ENCODE peak calls at places on chromosomes 1 and 21, in four cellular contexts. One of them, this sample, is unnamed. For H3K36me3, the result is how much of the 10 kb centered on the place peaks cover.

GRCh38 chr1:39737546-39738169 is 1.0 kb upstream of the PPIE start:
- DNase-seq in ovary: no peak
- DNase-seq in uterus: no peak
- DNase-seq in esophagus squamous epithelium: no peak
- DNase-seq in this sample: no peak

GRCh38 chr21:25734654-25735220 is at the start of the genes ATP5PF and GABPA:
- DNase-seq in uterus: peak
- DNase-seq in esophagus squamous epithelium: peak
- DNase-seq in ovary: peak
- DNase-seq in this sample: peak

GRCh38 chr1:19812875-19813650 is 2.0 kb downstream of the RNF186 start:
- DNase-seq in esophagus squamous epithelium: no peak
- DNase-seq in ovary: no peak
- DNase-seq in uterus: peak
- DNase-seq in this sample: no peak

GRCh38 chr1:226578946-226579639 is 30.5 kb downstream of the STUM start:
- DNase-seq in ovary: no peak
- DNase-seq in uterus: no peak
- DNase-seq in esophagus squamous epithelium: no peak
- DNase-seq in this sample: no peak

GRCh38 chr1:36420409-36420808 is 22.7 kb upstream of the LSM10 start:
- DNase-seq in esophagus squamous epithelium: no peak
- DNase-seq in ovary: no peak
- DNase-seq in uterus: peak
- DNase-seq in this sample: peak

GRCh38 chr1:59375321-59376220 is 78.7 kb downstream of the FGGY start:
- DNase-seq in uterus: no peak
- DNase-seq in esophagus squamous epithelium: no peak
- DNase-seq in ovary: no peak
- DNase-seq in this sample: no peak

GRCh38 chr1:111499026-111499790 is 4.2 kb downstream of the ADORA3 start:
- DNase-seq in uterus: no peak
- DNase-seq in ovary: no peak
- DNase-seq in esophagus squamous epithelium: no peak
- DNase-seq in this sample: no peak

GRCh38 chr1:19044975-19045831 is 88.7 kb upstream of the IFFO2 start:
- DNase-seq in ovary: no peak
- DNase-seq in uterus: no peak
- DNase-seq in esophagus squamous epithelium: no peak
- DNase-seq in this sample: no peak

GRCh38 chr21:44684483-44684882 is 2.5 kb upstream of the KRTAP12-1 start:
- DNase-seq in ovary: no peak
- DNase-seq in esophagus squamous epithelium: no peak
- DNase-seq in uterus: no peak
- DNase-seq in this sample: no peak

GRCh38 chr1:51851882-51852396 is 26.6 kb downstream of the NRDC start:
- DNase-seq in uterus: no peak
- DNase-seq in ovary: no peak
- DNase-seq in esophagus squamous epithelium: no peak
- DNase-seq in this sample: no peak

GRCh38 chr1:200226969-200227303 is 182.9 kb downstream of the ZNF281 start:
- DNase-seq in ovary: no peak
- DNase-seq in uterus: no peak
- DNase-seq in esophagus squamous epithelium: no peak
- DNase-seq in this sample: no peak

GRCh38 chr1:192544983-192545393 is 30.6 kb upstream of the RGS1 start:
- DNase-seq in ovary: no peak
- DNase-seq in uterus: no peak
- DNase-seq in esophagus squamous epithelium: no peak
- DNase-seq in this sample: no peak

GRCh38 chr1:38266197-38266520 is 219.6 kb upstream of the POU3F1 start:
- DNase-seq in esophagus squamous epithelium: no peak
- DNase-seq in uterus: no peak
- DNase-seq in ovary: no peak
- DNase-seq in this sample: no peak

GRCh38 chr1:75328691-75329090 is 194.5 kb downstream of the LHX8 start:
- DNase-seq in esophagus squamous epithelium: no peak
- DNase-seq in ovary: no peak
- DNase-seq in uterus: no peak
- DNase-seq in this sample: no peak

GRCh38 chr1:47405697-47406096 is 10.4 kb upstream of the FOXE3 start:
- DNase-seq in ovary: no peak
- DNase-seq in esophagus squamous epithelium: no peak
- DNase-seq in uterus: no peak
- DNase-seq in this sample: peak

DNA sequence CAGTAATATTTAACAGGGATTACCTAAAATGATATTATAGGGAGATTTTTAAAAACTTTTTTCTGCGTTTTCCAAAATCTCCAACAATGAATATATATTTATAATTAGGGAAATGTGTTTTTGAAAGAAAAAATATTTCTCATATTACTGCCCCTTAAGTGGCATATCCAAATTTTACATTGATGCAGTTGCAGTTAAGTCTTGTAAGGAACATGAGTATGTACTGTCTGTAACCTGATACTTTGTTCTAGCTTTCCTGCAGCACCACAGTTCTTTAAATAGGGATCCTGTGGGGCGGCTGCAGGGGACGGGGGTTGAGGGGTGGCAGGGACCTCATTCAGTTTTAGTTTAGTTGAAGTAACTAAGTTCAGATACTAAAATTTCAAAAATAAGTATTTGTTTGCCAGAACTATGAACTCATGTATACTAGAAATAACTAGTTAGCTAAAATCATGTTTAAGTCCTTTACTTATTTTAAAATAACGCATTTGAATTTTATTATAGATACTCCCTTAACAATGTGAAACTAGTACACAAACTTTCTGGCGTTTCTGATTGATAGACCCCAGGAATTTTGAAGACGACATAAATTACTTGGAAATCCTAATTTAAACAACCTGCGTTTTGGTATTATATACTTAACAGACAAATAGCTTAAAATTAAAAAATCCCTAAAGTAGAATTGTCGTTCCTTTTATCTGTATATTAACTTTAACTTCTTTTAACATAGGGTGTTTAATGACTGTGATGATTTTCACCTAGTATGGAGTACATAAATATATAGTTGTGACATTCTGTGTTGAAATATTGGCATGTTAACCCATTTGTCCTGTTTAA is 639 bp upstream of the DNAJB4 start:
- DNase-seq in uterus: peak
- DNase-seq in esophagus squamous epithelium: no peak
- DNase-seq in ovary: peak
- DNase-seq in this sample: peak
- TF ChIP-seq POLR2A in uterus: no peak
- TF ChIP-seq POLR2A in esophagus squamous epithelium: no peak
- TF ChIP-seq POLR2A in ovary: no peak
- TF ChIP-seq POLR2A in this sample: no peak

GRCh38 chr1:79322511-79323027 is 316.0 kb upstream of the ADGRL4 start:
- DNase-seq in uterus: no peak
- DNase-seq in ovary: no peak
- DNase-seq in esophagus squamous epithelium: no peak
- DNase-seq in this sample: no peak

GRCh38 chr1:79325126-79325525 is 318.6 kb upstream of the ADGRL4 start:
- DNase-seq in uterus: no peak
- DNase-seq in ovary: no peak
- DNase-seq in esophagus squamous epithelium: no peak
- DNase-seq in this sample: no peak

GRCh38 chr1:79326875-79327274 is 320.3 kb upstream of the ADGRL4 start:
- DNase-seq in esophagus squamous epithelium: no peak
- DNase-seq in uterus: no peak
- DNase-seq in ovary: no peak
- DNase-seq in this sample: no peak

GRCh38 chr1:79325705-79326104 is 319.2 kb upstream of the ADGRL4 start:
- DNase-seq in ovary: no peak
- DNase-seq in esophagus squamous epithelium: no peak
- DNase-seq in uterus: no peak
- DNase-seq in this sample: no peak

DNA sequence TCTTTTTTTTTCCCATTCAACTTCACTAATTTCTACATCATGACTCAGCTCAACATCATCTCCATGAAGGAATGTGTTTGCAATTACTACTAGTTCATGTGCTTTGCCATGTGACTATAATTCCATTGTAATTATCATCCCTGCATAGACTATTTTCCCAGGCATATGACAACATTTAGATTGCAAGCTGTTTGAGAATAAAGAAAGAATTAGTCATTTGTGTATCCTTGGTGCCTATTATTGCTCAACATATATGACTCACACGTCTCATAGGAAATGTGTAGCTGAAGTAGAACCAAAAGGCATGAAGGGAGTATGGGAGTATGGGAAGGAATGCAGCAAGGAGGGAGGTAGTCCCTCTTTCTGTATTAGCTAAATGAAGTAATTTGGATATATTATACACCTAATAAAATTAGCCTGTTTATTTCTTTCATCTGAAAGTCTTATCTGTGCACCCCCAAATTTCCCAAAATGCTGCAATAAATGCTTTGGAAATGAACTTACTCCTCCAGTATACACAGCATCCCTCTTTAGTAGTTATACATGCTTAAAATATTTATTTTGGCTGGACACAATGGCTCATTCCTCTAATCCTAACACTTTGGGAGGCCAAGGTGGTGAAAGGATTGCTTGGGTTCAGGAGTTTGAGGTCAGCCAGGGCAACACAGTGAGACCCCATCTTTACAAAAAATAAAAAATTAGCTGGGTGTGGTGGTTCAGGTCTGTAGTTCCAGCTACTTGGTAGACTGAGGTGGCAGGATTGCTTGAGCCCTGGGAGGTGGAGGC is 316.9 kb upstream of the ADGRL4 start:
- DNase-seq in uterus: no peak
- DNase-seq in ovary: no peak
- DNase-seq in esophagus squamous epithelium: no peak
- DNase-seq in this sample: no peak
- H3K4me3 ChIP-seq in uterus: no peak
- H3K4me3 ChIP-seq in ovary: no peak
- H3K4me3 ChIP-seq in esophagus squamous epithelium: no peak
- H3K4me3 ChIP-seq in this sample: no peak

GRCh38 chr1:41013024-41013423 is 8.5 kb downstream of the SLFNL1 start:
- DNase-seq in uterus: no peak
- DNase-seq in esophagus squamous epithelium: no peak
- DNase-seq in ovary: no peak
- DNase-seq in this sample: no peak

GRCh38 chr1:41015894-41016470 is 5.5 kb downstream of the SLFNL1 start:
- DNase-seq in esophagus squamous epithelium: no peak
- DNase-seq in ovary: no peak
- DNase-seq in uterus: no peak
- DNase-seq in this sample: no peak

GRCh38 chr1:41015281-41015680 is 6.2 kb downstream of the SLFNL1 start:
- DNase-seq in uterus: no peak
- DNase-seq in esophagus squamous epithelium: no peak
- DNase-seq in ovary: no peak
- DNase-seq in this sample: no peak

GRCh38 chr1:41014871-41015270 is 6.7 kb downstream of the SLFNL1 start:
- DNase-seq in uterus: no peak
- DNase-seq in esophagus squamous epithelium: no peak
- DNase-seq in ovary: no peak
- DNase-seq in this sample: no peak

GRCh38 chr1:41013812-41014211 is 7.7 kb downstream of the SLFNL1 start:
- DNase-seq in uterus: no peak
- DNase-seq in esophagus squamous epithelium: no peak
- DNase-seq in ovary: no peak
- DNase-seq in this sample: no peak
- H3K36me3 ChIP-seq in uterus: under half
- H3K36me3 ChIP-seq in esophagus squamous epithelium: under half
- H3K36me3 ChIP-seq in ovary: under half
- H3K36me3 ChIP-seq in this sample: under half

GRCh38 chr1:66373072-66373685 is 160.8 kb upstream of the SGIP1 start:
- DNase-seq in ovary: no peak
- DNase-seq in esophagus squamous epithelium: no peak
- DNase-seq in uterus: no peak
- DNase-seq in this sample: no peak

GRCh38 chr1:66372522-66373071 is 161.4 kb upstream of the SGIP1 start:
- DNase-seq in uterus: no peak
- DNase-seq in esophagus squamous epithelium: no peak
- DNase-seq in ovary: no peak
- DNase-seq in this sample: no peak

GRCh38 chr1:66374148-66374547 is 159.8 kb upstream of the SGIP1 start:
- DNase-seq in esophagus squamous epithelium: no peak
- DNase-seq in uterus: no peak
- DNase-seq in ovary: no peak
- DNase-seq in this sample: no peak

GRCh38 chr1:66374561-66375111 is 159.3 kb upstream of the SGIP1 start:
- DNase-seq in ovary: no peak
- DNase-seq in uterus: no peak
- DNase-seq in esophagus squamous epithelium: no peak
- DNase-seq in this sample: no peak

GRCh38 chr1:66375125-66375524 is 158.8 kb upstream of the SGIP1 start:
- DNase-seq in uterus: no peak
- DNase-seq in ovary: no peak
- DNase-seq in esophagus squamous epithelium: no peak
- DNase-seq in this sample: no peak
- TF ChIP-seq POLR2A in uterus: no peak
- TF ChIP-seq POLR2A in ovary: no peak
- TF ChIP-seq POLR2A in esophagus squamous epithelium: no peak
- TF ChIP-seq POLR2A in this sample: no peak

GRCh38 chr1:66300986-66301451 is 232.9 kb upstream of the SGIP1 start:
- DNase-seq in ovary: no peak
- DNase-seq in uterus: no peak
- DNase-seq in esophagus squamous epithelium: no peak
- DNase-seq in this sample: peak
- H3K4me3 ChIP-seq in ovary: no peak
- H3K4me3 ChIP-seq in uterus: no peak
- H3K4me3 ChIP-seq in esophagus squamous epithelium: no peak
- H3K4me3 ChIP-seq in this sample: no peak

DNA sequence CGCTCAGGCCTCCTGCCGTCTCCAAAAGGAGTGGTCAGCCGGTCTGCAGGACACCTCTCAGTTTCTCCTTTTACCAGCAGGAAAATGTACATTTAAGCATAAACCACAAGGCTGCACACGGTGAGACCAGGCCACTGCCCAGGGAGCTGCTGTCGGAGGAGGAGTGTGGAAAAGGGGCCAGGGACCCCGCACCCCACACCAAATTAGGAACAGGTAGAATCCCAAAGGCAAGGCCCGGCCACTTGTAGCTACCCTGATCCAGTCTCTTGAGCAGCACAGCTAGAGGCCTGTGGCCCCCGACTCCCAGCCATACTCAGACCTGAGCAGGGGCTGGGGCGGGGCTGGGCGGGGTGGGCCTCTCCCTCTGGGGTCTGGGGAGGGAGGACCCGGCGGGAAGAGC is 78.0 kb downstream of the PIK3CD start:
- DNase-seq in uterus: no peak
- DNase-seq in ovary: no peak
- DNase-seq in esophagus squamous epithelium: no peak
- DNase-seq in this sample: no peak
- H3K36me3 ChIP-seq in uterus: under half
- H3K36me3 ChIP-seq in ovary: under half
- H3K36me3 ChIP-seq in esophagus squamous epithelium: half or more
- H3K36me3 ChIP-seq in this sample: half or more

This sample was measured in tibial nerve.